ENCODE peak calls at places on chromosomes 13 and 19, in ten cellular contexts. E is mucosa of descending colon; W is EL; S is AG10803; P is uterus; O is activated CD4-positive, CD25-positive, alpha-beta regulatory T cell; K is HT1080; H is heart left ventricle; A is cerebellum; X is Peyer's patch. Q is an unnamed sample.

GRCh38 chr13:102817907-102818306 is 19.0 kb downstream of the BIVM start:
- DNase-seq in P (no peak), E (no peak), H (no peak), O (no peak), K (no peak), X (no peak), A (no peak), S (peak; percentile 25), W (peak; percentile 62), Q (peak; percentile 27)

GRCh38 chr19:48568345-48568886 is 16.4 kb downstream of the SULT2B1 start:
- DNase-seq in X (peak; percentile 88), A (peak; percentile 68), S (peak; percentile 92), W (peak; percentile 97), O (no peak), H (peak; percentile 93), K (peak; percentile 95), E (peak; percentile 69), P (peak; percentile 80), Q (peak; percentile 89)

GRCh38 chr13:112711528-112712265 is 21.9 kb downstream of the ATP11A start:
- DNase-seq in X (peak; percentile 92), P (peak; percentile 93), K (peak; percentile 96), A (peak; percentile 39), W (peak; percentile 96), H (peak; percentile 89), S (peak; percentile 98), O (no peak), E (peak; percentile 60), Q (peak; percentile 90)

GRCh38 chr19:35220315-35220921 is 8.1 kb downstream of the FAM187B start:
- DNase-seq in K (no peak), P (no peak), E (no peak), H (no peak), S (no peak), A (no peak), X (peak; percentile 17), W (no peak), O (no peak), Q (no peak)

GRCh38 chr13:74066937-74067336 is 67.3 kb downstream of the KLF12 start:
- DNase-seq in O (no peak), E (no peak), A (no peak), X (no peak), K (no peak), H (no peak), W (no peak), P (no peak), S (no peak), Q (peak; percentile 44)

GRCh38 chr19:56973713-56974553 is 133.4 kb upstream of the PEG3 start:
- DNase-seq in K (no peak), O (no peak), W (no peak), X (no peak), A (peak; percentile 9), H (no peak), P (no peak), S (no peak), E (no peak), Q (no peak)

GRCh38 chr19:29680447-29680846 is 15.2 kb downstream of the PLEKHF1 start:
- DNase-seq in O (peak; percentile 54), W (no peak), X (peak; percentile 95), P (no peak), H (no peak), E (peak; percentile 78), S (no peak), K (peak; percentile 23), A (no peak), Q (no peak)

GRCh38 chr19:1271528-1272422 is 2.6 kb downstream of the CIRBP start:
- DNase-seq in K (no peak), S (no peak), O (no peak), H (no peak), E (no peak), X (no peak), A (no peak), P (no peak), W (no peak), Q (no peak)

GRCh38 chr19:11581740-11582139 is 4.3 kb upstream of the ACP5 start:
- DNase-seq in O (no peak), P (no peak), H (no peak), S (peak; percentile 13), X (peak; percentile 86), A (no peak), W (no peak), E (no peak), K (no peak), Q (no peak)

GRCh38 chr19:13053761-13054604 is 48.7 kb downstream of the LYL1 start:
- DNase-seq in A (no peak), S (peak; percentile 98), O (no peak), K (peak; percentile 99), E (peak; percentile 77), H (peak; percentile 96), W (peak; percentile 98), P (peak; percentile 92), X (peak; percentile 76), Q (peak; percentile 95)

GRCh38 chr13:77859450-77859849 is 59.2 kb downstream of the EDNRB start:
- DNase-seq in P (peak; percentile 38), S (peak; percentile 71), A (no peak), K (no peak), H (peak; percentile 45), O (no peak), E (no peak), X (peak; percentile 47), W (no peak), Q (no peak)

GRCh38 chr19:34381399-34382251 is 16.6 kb downstream of the GPI start:
- DNase-seq in X (no peak), A (no peak), S (no peak), K (no peak), E (no peak), O (no peak), W (no peak), H (no peak), P (no peak), Q (no peak)

GRCh38 chr19:3849092-3849491 is 19.7 kb downstream of the ZFR2 start:
- DNase-seq in K (peak; percentile 16), X (peak; percentile 62), H (peak; percentile 46), W (peak; percentile 45), P (no peak), A (no peak), O (no peak), S (no peak), E (no peak), Q (no peak)

GRCh38 chr19:4322942-4323665 is 15.5 kb downstream of the STAP2 start:
- DNase-seq in K (no peak), S (no peak), H (no peak), X (no peak), P (no peak), W (no peak), O (no peak), E (peak; percentile 77), A (no peak), Q (no peak)

GRCh38 chr19:40862785-40863184 is 12.5 kb upstream of the CYP2A6 start:
- DNase-seq in E (no peak), X (no peak), K (peak; percentile 9), H (no peak), W (no peak), S (peak; percentile 87), A (no peak), P (no peak), O (no peak), Q (no peak)

GRCh38 chr13:23634897-23635296 is 64.7 kb downstream of the TNFRSF19 start:
- DNase-seq in S (no peak), A (no peak), W (no peak), K (no peak), P (no peak), E (no peak), O (no peak), H (no peak), X (no peak), Q (no peak)

GRCh38 chr13:113151745-113152707 is 6.4 kb upstream of the PROZ start:
- DNase-seq in P (peak; percentile 40), A (no peak), O (no peak), X (no peak), H (peak; percentile 48), K (no peak), W (peak; percentile 27), E (no peak), S (peak; percentile 71), Q (peak; percentile 68)

GRCh38 chr13:37617162-37617561 is 18.6 kb upstream of the POSTN start:
- DNase-seq in H (no peak), K (peak; percentile 85), X (no peak), E (no peak), A (no peak), S (peak; percentile 98), W (peak; percentile 97), O (no peak), P (no peak), Q (peak; percentile 76)

GRCh38 chr19:56866563-56866962 is 26.0 kb upstream of the PEG3 start:
- DNase-seq in S (no peak), E (no peak), X (no peak), A (no peak), W (no peak), P (no peak), H (no peak), K (no peak), O (no peak), Q (no peak)

GRCh38 chr19:49746206-49746958 is 16.7 kb downstream of the TSKS start:
- DNase-seq in E (peak; percentile 40), W (peak; percentile 37), X (peak; percentile 58), P (peak; percentile 51), A (peak; percentile 71), H (peak; percentile 58), K (no peak), S (peak; percentile 32), O (no peak), Q (peak; percentile 75)

GRCh38 chr19:55283548-55284393 is at the start of gene BRSK1:
- DNase-seq in K (no peak), H (peak; percentile 63), O (no peak), E (peak; percentile 47), S (peak; percentile 48), P (peak; percentile 64), A (peak; percentile 94), W (peak; percentile 76), X (peak; percentile 65), Q (peak; percentile 51)

GRCh38 chr13:27289016-27289665 is 18.5 kb downstream of the RASL11A start:
- DNase-seq in O (no peak), K (no peak), W (no peak), A (no peak), S (no peak), H (no peak), X (no peak), E (no peak), P (no peak), Q (no peak)

GRCh38 chr19:17648097-17648660 is 40.0 kb downstream of the UNC13A start:
- DNase-seq in P (no peak), O (no peak), S (no peak), A (no peak), W (no peak), H (no peak), E (no peak), X (no peak), K (no peak), Q (no peak)

GRCh38 chr13:104477256-104477655 is 1411.0 kb upstream of the SLC10A2 start:
- DNase-seq in S (no peak), E (no peak), W (peak; percentile 3), X (no peak), H (no peak), A (no peak), O (no peak), P (no peak), K (no peak), Q (peak; percentile 78)

GRCh38 chr13:32031025-32031814 is at the start of gene FRY:
- DNase-seq in A (peak; percentile 85), E (peak; percentile 78), W (peak; percentile 69), X (peak; percentile 86), S (peak; percentile 46), K (peak; percentile 56), P (peak; percentile 71), H (peak; percentile 79), O (no peak), Q (peak; percentile 55)

GRCh38 chr19:51640371-51640770 is 6.3 kb downstream of the SIGLEC14 start:
- DNase-seq in K (no peak), A (no peak), X (no peak), H (no peak), S (no peak), P (no peak), W (no peak), E (no peak), O (no peak), Q (no peak)

GRCh38 chr13:114310961-114311360 is 3.3 kb upstream of the CHAMP1 start:
- DNase-seq in O (no peak), X (no peak), A (no peak), P (no peak), W (peak; percentile 27), E (no peak), H (no peak), K (no peak), S (no peak), Q (no peak)

GRCh38 chr13:26155568-26155967 is 66.5 kb downstream of the RNF6 start:
- DNase-seq in W (no peak), X (no peak), A (no peak), K (no peak), O (no peak), E (no peak), H (no peak), S (no peak), P (no peak), Q (no peak)

Q was measured in astrocyte of the spinal cord.